ENCODE peak calls at places on chromosome 7, in six cellular contexts. U is AG04450, P is spleen, Y is iPS-NIHi11, G is SHP77, A is ACHN. R is an unnamed sample.

GRCh38 chr7:98202367-98203195 is 8.7 kb upstream of the BHLHA15 start:
- DNase-seq in U (no peak), P (peak), Y (no peak), G (no peak), A (no peak), R (no peak)

GRCh38 chr7:128853691-128854298 is 8.9 kb upstream of the ATP6V1F start:
- DNase-seq in U (no peak), P (no peak), Y (no peak), G (no peak), A (no peak), R (no peak)

GRCh38 chr7:28596245-28596935 is 184.1 kb downstream of the CREB5 start:
- DNase-seq in U (no peak), P (no peak), Y (no peak), G (no peak), A (no peak), R (no peak)

GRCh38 chr7:55253188-55253587 is 111.9 kb upstream of the LANCL2 start:
- DNase-seq in U (no peak), P (no peak), Y (no peak), G (no peak), A (no peak), R (no peak)

GRCh38 chr7:123220396-123220795 is 20.6 kb upstream of the SLC13A1 start:
- DNase-seq in U (no peak), P (no peak), Y (no peak), G (no peak), A (no peak), R (no peak)

GRCh38 chr7:45399069-45399468 is 175.1 kb upstream of the ADCY1 start:
- DNase-seq in U (no peak), P (no peak), Y (no peak), G (no peak), A (no peak), R (no peak)

GRCh38 chr7:14047709-14048399 is 58.4 kb upstream of the ETV1 start:
- DNase-seq in U (no peak), P (no peak), Y (no peak), G (no peak), A (no peak), R (no peak)

GRCh38 chr7:20358106-20358505 is 27.4 kb downstream of the ITGB8 start:
- DNase-seq in U (no peak), P (no peak), Y (no peak), G (no peak), A (no peak), R (no peak)

GRCh38 chr7:25037325-25037724 is 57.3 kb upstream of the OSBPL3 start:
- DNase-seq in U (no peak), P (no peak), Y (no peak), G (no peak), A (no peak), R (no peak)

GRCh38 chr7:17275749-17276671 is 22.4 kb upstream of the AHR start:
- DNase-seq in U (peak), P (no peak), Y (no peak), G (no peak), A (peak), R (peak)

GRCh38 chr7:3975371-3975770 is 674.3 kb downstream of the SDK1 start:
- DNase-seq in U (no peak), P (no peak), Y (no peak), G (no peak), A (no peak), R (no peak)

GRCh38 chr7:27895553-27895952 is 155.6 kb downstream of the TAX1BP1 start:
- DNase-seq in U (no peak), P (no peak), Y (no peak), G (no peak), A (no peak), R (no peak)

GRCh38 chr7:32536585-32536984 is 41.3 kb downstream of the AVL9 start:
- DNase-seq in U (peak), P (no peak), Y (no peak), G (no peak), A (peak), R (no peak)

GRCh38 chr7:55548295-55548731 is 24.0 kb downstream of the VOPP1 start:
- DNase-seq in U (no peak), P (no peak), Y (no peak), G (no peak), A (no peak), R (no peak)

GRCh38 chr7:30555525-30555924 is 39.2 kb upstream of the GARS1 start:
- DNase-seq in U (no peak), P (no peak), Y (no peak), G (no peak), A (no peak), R (no peak)

GRCh38 chr7:158473238-158473637 is 114.4 kb downstream of the PTPRN2 start:
- DNase-seq in U (no peak), P (no peak), Y (no peak), G (peak), A (no peak), R (no peak)

GRCh38 chr7:149877890-149878522 is 4.2 kb downstream of the ATP6V0E2 start:
- DNase-seq in U (no peak), P (no peak), Y (no peak), G (no peak), A (no peak), R (no peak)

GRCh38 chr7:31875424-31875823 is 188.4 kb downstream of the PPP1R17 start:
- DNase-seq in U (no peak), P (no peak), Y (no peak), G (no peak), A (no peak), R (no peak)

GRCh38 chr7:24905996-24906770 is 73.8 kb downstream of the OSBPL3 start:
- DNase-seq in U (no peak), P (no peak), Y (no peak), G (no peak), A (no peak), R (no peak)